ENCODE peak calls at places on chromosomes 4 and X, in ten cellular contexts. H, G, J, N, T, C, O, E, W and F are unnamed samples.

GRCh38 chr4:22491939-22492338 is 23.9 kb downstream of the ADGRA3 start:
- DNase-seq in W (no peak), T (no peak), E (no peak), H (no peak), C (no peak), G (no peak), O (no peak), J (no peak), N (no peak), F (no peak)

GRCh38 chrX:45344597-45344996 is 143.9 kb upstream of the DIPK2B start:
- DNase-seq in W (no peak), J (peak; percentile 18), H (no peak), N (peak; percentile 63), G (peak; percentile 81), E (no peak), T (no peak), O (no peak), C (peak; percentile 53), F (no peak)

GRCh38 chr4:103567591-103567990 is 152.2 kb downstream of the TACR3 start:
- DNase-seq in O (no peak), G (no peak), E (no peak), J (no peak), N (no peak), W (no peak), T (no peak), H (no peak), C (no peak), F (no peak)

GRCh38 chr4:185865901-185866328 is 53.9 kb upstream of the SORBS2 start:
- DNase-seq in O (no peak), G (peak; percentile 44), T (no peak), W (no peak), C (no peak), H (no peak), J (no peak), E (no peak), N (peak; percentile 79), F (no peak)

GRCh38 chr4:173527103-173527876 is 2.7 kb downstream of the HAND2 start:
- DNase-seq in J (peak; percentile 66), C (no peak), O (no peak), G (no peak), H (no peak), N (peak; percentile 68), W (no peak), T (no peak), E (no peak), F (no peak)

GRCh38 chrX:68732906-68733493 is 85.5 kb downstream of the STARD8 start:
- DNase-seq in C (no peak), N (peak; percentile 61), O (peak; percentile 28), W (peak; percentile 30), H (peak; percentile 60), E (peak; percentile 69), J (peak; percentile 40), T (peak; percentile 66), G (peak; percentile 31), F (peak; percentile 12)

GRCh38 chr4:88119951-88120350 is 38.5 kb downstream of the ABCG2 start:
- DNase-seq in H (no peak), J (no peak), O (no peak), E (no peak), G (no peak), W (no peak), N (no peak), C (no peak), T (no peak), F (no peak)

GRCh38 chr4:56787380-56787779 is 34.1 kb downstream of the SPINK2 start:
- DNase-seq in C (no peak), N (peak; percentile 53), O (no peak), H (no peak), T (no peak), W (no peak), J (peak; percentile 73), G (no peak), E (no peak), F (no peak)

GRCh38 chrX:73855546-73855945 is 292.5 kb downstream of the CHIC1 start:
- DNase-seq in O (peak; percentile 66), J (peak; percentile 59), C (peak; percentile 33), G (peak; percentile 70), N (peak; percentile 73), T (peak; percentile 53), H (peak; percentile 53), E (peak; percentile 57), W (peak; percentile 57), F (peak; percentile 62)

GRCh38 chr4:4765811-4766210 is 93.7 kb upstream of the MSX1 start:
- DNase-seq in J (no peak), E (no peak), N (no peak), O (no peak), H (no peak), C (no peak), T (no peak), G (no peak), W (no peak), F (no peak)

GRCh38 chr4:4766570-4766969 is 92.9 kb upstream of the MSX1 start:
- DNase-seq in G (no peak), C (no peak), W (no peak), J (peak; percentile 58), E (no peak), T (no peak), H (no peak), O (no peak), N (no peak), F (no peak)

GRCh38 chr4:4763815-4764202 is 95.7 kb upstream of the MSX1 start:
- DNase-seq in C (no peak), W (no peak), O (no peak), G (peak; percentile 6), E (no peak), J (peak; percentile 33), H (no peak), T (peak; percentile 17), N (no peak), F (no peak)

GRCh38 chr4:4762909-4763814 is 96.3 kb upstream of the MSX1 start:
- DNase-seq in O (no peak), T (peak; percentile 94), C (peak; percentile 59), W (no peak), E (peak; percentile 84), J (peak; percentile 76), H (no peak), N (peak; percentile 55), G (peak; percentile 59), F (no peak)

DNA sequence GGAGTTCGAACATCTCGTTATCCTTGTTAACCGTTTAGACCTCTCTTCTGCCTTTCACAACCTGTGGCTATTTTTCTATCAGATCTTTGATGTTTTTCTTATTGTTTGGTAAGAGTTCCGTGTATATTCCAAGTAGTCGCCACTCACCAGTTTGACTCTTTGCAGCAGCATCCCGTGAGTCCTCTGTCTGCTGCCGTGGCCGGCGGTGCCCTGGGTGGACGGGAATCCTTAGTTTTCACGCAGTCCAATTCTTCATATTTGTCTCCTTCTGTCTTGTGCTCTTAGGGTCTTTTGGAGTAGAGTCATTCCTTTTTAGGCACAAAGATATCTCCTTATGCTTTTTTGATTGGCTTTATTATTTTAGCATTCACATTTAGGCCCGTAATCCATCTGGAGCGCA is 95.0 kb upstream of the MSX1 start:
- DNase-seq in N (no peak), H (no peak), T (no peak), E (no peak), C (no peak), O (no peak), G (no peak), W (no peak), J (no peak), F (no peak)
- H3K4me3 ChIP-seq in N (no peak overlapping the region), H (no peak overlapping the region), T (no peak overlapping the region), E (no peak overlapping the region), C (no peak overlapping the region), O (no peak overlapping the region), G (no peak overlapping the region), W (no peak overlapping the region), J (no peak overlapping the region), F (no peak overlapping the region)

GRCh38 chr4:176792348-176793059 is at the start of gene VEGFC:
- DNase-seq in E (peak; percentile 79), T (peak; percentile 45), H (peak; percentile 61), N (peak; percentile 79), W (no peak), C (no peak), J (peak; percentile 80), O (no peak), G (peak; percentile 73), F (peak; percentile 69)

GRCh38 chr4:176791591-176792347 is 953 bp downstream of the VEGFC start:
- DNase-seq in T (peak; percentile 1), N (peak; percentile 49), J (peak; percentile 70), C (no peak), H (peak; percentile 35), O (no peak), G (peak; percentile 54), W (no peak), E (no peak), F (peak; percentile 72)

GRCh38 chr4:176794651-176795050 is 1.9 kb upstream of the VEGFC start:
- DNase-seq in E (no peak), W (no peak), C (no peak), H (no peak), J (no peak), N (no peak), O (no peak), T (no peak), G (no peak), F (no peak)

GRCh38 chr4:176794151-176794550 is 1.4 kb upstream of the VEGFC start:
- DNase-seq in H (no peak), W (no peak), C (peak; percentile 81), N (peak; percentile 85), G (peak; percentile 98), O (no peak), J (peak; percentile 69), T (no peak), E (no peak), F (peak; percentile 92)

DNA sequence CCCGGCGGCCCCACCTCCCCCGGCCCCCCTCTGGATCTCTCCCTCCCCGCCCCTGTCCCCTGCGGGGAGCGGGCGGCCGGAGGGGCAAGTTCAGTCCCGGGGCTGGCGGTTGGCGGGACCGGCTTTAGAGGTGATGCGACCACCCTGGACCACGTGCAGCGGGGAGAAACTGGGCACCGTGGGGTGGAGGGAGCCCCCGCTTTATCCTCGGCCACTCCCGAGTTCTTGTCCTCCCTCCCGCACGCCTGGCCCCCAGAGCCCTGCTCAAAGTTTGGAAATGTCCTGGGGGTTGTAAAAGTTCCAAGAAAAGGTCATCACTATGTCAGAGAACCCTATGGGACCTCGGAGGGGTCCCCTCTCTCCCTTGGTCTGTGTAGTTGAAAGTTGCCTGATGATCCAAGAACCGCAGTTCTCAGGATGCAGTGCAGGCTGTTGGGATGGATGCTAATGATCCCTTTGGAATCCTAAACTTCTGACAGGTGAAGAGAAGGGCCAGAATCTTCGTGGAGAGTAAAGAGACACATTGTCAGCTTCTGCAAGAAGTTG is 411 bp upstream of the VEGFC start:
- DNase-seq in C (no peak), J (no peak), N (no peak), G (no peak), E (no peak), T (no peak), H (no peak), O (no peak), W (no peak), F (no peak)
- H3K4me3 ChIP-seq in C (peak overlapping the region; percentile 51), J (peak overlapping the region; percentile 55), N (peak overlapping the region; percentile 37), G (peak overlapping the region; percentile 96), E (peak overlapping the region; percentile 75), T (no peak overlapping the region), H (peak overlapping the region; percentile 82), O (no peak overlapping the region), W (peak overlapping the region; percentile 62), F (peak overlapping the region; percentile 37)

GRCh38 chrX:66163447-66163846 is 600 bp upstream of the HEPH start:
- DNase-seq in W (no peak), J (no peak), E (no peak), N (no peak), T (no peak), H (no peak), C (no peak), O (no peak), G (no peak), F (no peak)
- H3K4me3 ChIP-seq in W (peak overlapping the region; percentile 53), J (peak overlapping the region; percentile 81), E (no peak overlapping the region), N (no peak overlapping the region), T (no peak overlapping the region), H (no peak overlapping the region), C (no peak overlapping the region), O (no peak overlapping the region), G (no peak overlapping the region), F (no peak overlapping the region)

GRCh38 chrX:105313596-105313995 is 93.1 kb upstream of the TEX13A start:
- DNase-seq in N (no peak), W (no peak), E (no peak), O (no peak), G (no peak), C (no peak), T (no peak), J (no peak), H (no peak), F (peak; percentile 4)
- H3K4me3 ChIP-seq in N (peak overlapping the region; percentile 52), W (no peak overlapping the region), E (no peak overlapping the region), O (no peak overlapping the region), G (no peak overlapping the region), C (no peak overlapping the region), T (no peak overlapping the region), J (no peak overlapping the region), H (no peak overlapping the region), F (peak overlapping the region; percentile 76)